ENCODE peak calls at places on chromosomes 13 and 19, in four cellular contexts. One of them, this sample, is unnamed.

GRCh38 chr13:65095697-65096096 is 2134.4 kb downstream of the PCDH9 start:
- DNase-seq in A549: no peak
- DNase-seq in HCT116: no peak
- DNase-seq in ovary: no peak
- DNase-seq in this sample: no peak

GRCh38 chr13:110176431-110176830 is 130.5 kb downstream of the COL4A1 start:
- DNase-seq in A549: no peak
- DNase-seq in HCT116: no peak
- DNase-seq in ovary: no peak
- DNase-seq in this sample: no peak

GRCh38 chr19:2426661-2427322 is 594 bp downstream of the TIMM13 start:
- DNase-seq in HCT116: peak
- DNase-seq in ovary: peak
- DNase-seq in A549: peak
- DNase-seq in this sample: no peak

GRCh38 chr13:40496035-40496810 is 170.2 kb downstream of the FOXO1 start:
- DNase-seq in A549: no peak
- DNase-seq in HCT116: no peak
- DNase-seq in ovary: no peak
- DNase-seq in this sample: no peak

GRCh38 chr19:38449518-38449917 is 16.0 kb downstream of the RYR1 start:
- DNase-seq in ovary: no peak
- DNase-seq in HCT116: no peak
- DNase-seq in A549: no peak
- DNase-seq in this sample: no peak

GRCh38 chr13:89239361-89240127 is 1568.4 kb downstream of the SLITRK5 start:
- DNase-seq in A549: no peak
- DNase-seq in ovary: no peak
- DNase-seq in HCT116: no peak
- DNase-seq in this sample: no peak

GRCh38 chr19:15788594-15789270 is 1.3 kb downstream of the OR10H5 start:
- DNase-seq in ovary: no peak
- DNase-seq in A549: no peak
- DNase-seq in HCT116: no peak
- DNase-seq in this sample: no peak

GRCh38 chr19:49333426-49334288 is 1.5 kb upstream of the CD37 start:
- DNase-seq in A549: no peak
- DNase-seq in HCT116: no peak
- DNase-seq in ovary: peak
- DNase-seq in this sample: peak

GRCh38 chr13:42405665-42406390 is 133.9 kb downstream of the AKAP11 start:
- DNase-seq in HCT116: no peak
- DNase-seq in A549: no peak
- DNase-seq in ovary: no peak
- DNase-seq in this sample: peak

GRCh38 chr19:48417436-48417835 is 24.0 kb downstream of the GRIN2D start:
- DNase-seq in ovary: no peak
- DNase-seq in HCT116: no peak
- DNase-seq in A549: no peak
- DNase-seq in this sample: peak

GRCh38 chr19:3404324-3405260 is 38.2 kb downstream of the NFIC start:
- DNase-seq in A549: no peak
- DNase-seq in ovary: peak
- DNase-seq in HCT116: no peak
- DNase-seq in this sample: peak

GRCh38 chr19:39175564-39175963 is 21.2 kb upstream of the NCCRP1 start:
- DNase-seq in HCT116: no peak
- DNase-seq in A549: no peak
- DNase-seq in ovary: no peak
- DNase-seq in this sample: no peak

GRCh38 chr13:86655561-86655960 is 856.3 kb upstream of the SLITRK6 start:
- DNase-seq in ovary: no peak
- DNase-seq in A549: no peak
- DNase-seq in HCT116: no peak
- DNase-seq in this sample: no peak

GRCh38 chr13:78596701-78597550 is 6.4 kb downstream of the POU4F1 start:
- DNase-seq in HCT116: no peak
- DNase-seq in A549: no peak
- DNase-seq in ovary: no peak
- DNase-seq in this sample: no peak

GRCh38 chr19:4035582-4035981 is 28.0 kb downstream of the PIAS4 start:
- DNase-seq in A549: no peak
- DNase-seq in ovary: no peak
- DNase-seq in HCT116: no peak
- DNase-seq in this sample: no peak

GRCh38 chr19:2546128-2547032 is 70.5 kb downstream of the GADD45B start:
- DNase-seq in A549: no peak
- DNase-seq in HCT116: no peak
- DNase-seq in ovary: peak
- DNase-seq in this sample: peak

GRCh38 chr19:38838208-38838985 is 6.8 kb upstream of the ECH1 start:
- DNase-seq in ovary: no peak
- DNase-seq in A549: peak
- DNase-seq in HCT116: peak
- DNase-seq in this sample: no peak

GRCh38 chr19:41969196-41969595 is 10.1 kb upstream of the RABAC1 start:
- DNase-seq in HCT116: no peak
- DNase-seq in A549: no peak
- DNase-seq in ovary: no peak
- DNase-seq in this sample: no peak

GRCh38 chr13:75135325-75135825 is 346.6 kb downstream of the TBC1D4 start:
- DNase-seq in ovary: no peak
- DNase-seq in A549: peak
- DNase-seq in HCT116: no peak
- DNase-seq in this sample: no peak

GRCh38 chr13:71808708-71809107 is 58.3 kb downstream of the DACH1 start:
- DNase-seq in HCT116: no peak
- DNase-seq in ovary: no peak
- DNase-seq in A549: no peak
- DNase-seq in this sample: no peak

GRCh38 chr13:76829572-76830327 is 56.5 kb downstream of the KCTD12 start:
- DNase-seq in HCT116: no peak
- DNase-seq in A549: no peak
- DNase-seq in ovary: peak
- DNase-seq in this sample: no peak

GRCh38 chr13:47433461-47434005 is 536.7 kb upstream of the HTR2A start:
- DNase-seq in ovary: no peak
- DNase-seq in HCT116: no peak
- DNase-seq in A549: no peak
- DNase-seq in this sample: no peak

DNA sequence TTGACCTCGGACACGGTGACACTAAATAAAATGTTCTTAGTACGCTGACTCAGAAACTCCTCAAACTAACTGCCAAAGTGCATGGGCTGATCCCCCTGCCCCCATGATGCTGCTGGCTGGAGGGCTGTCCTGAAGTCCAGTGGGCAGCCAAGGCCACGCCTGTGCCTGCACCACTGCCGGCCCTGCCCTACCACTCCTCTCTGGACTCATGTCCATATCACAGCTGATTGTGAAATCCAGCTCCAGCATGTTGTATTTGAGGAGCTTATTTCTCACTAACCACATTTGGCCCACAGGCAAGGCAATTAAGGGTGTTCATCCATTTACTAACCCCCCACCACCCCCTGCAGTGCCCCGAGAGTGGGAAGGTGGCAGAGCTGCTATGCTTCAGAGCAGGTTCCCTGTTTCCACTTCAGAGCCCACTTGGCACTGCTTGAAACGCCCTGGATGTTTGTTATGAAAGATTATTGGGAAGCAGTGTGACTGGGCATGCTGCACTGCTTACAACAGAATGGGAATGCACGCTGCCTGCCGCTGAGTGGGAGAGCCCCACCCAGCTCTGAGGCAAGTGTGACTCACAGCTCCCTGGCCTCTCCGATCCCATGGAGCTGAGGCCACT is 114.0 kb downstream of the UQCRFS1 start:
- DNase-seq in ovary: peak
- DNase-seq in A549: peak
- DNase-seq in HCT116: no peak
- DNase-seq in this sample: peak
- H3K27ac ChIP-seq in ovary: no peak
- H3K27ac ChIP-seq in A549: no peak
- H3K27ac ChIP-seq in HCT116: no peak
- H3K27ac ChIP-seq in this sample: peak

GRCh38 chr19:44703336-44704078 is 4.6 kb downstream of the CEACAM16 start:
- DNase-seq in ovary: no peak
- DNase-seq in HCT116: no peak
- DNase-seq in A549: no peak
- DNase-seq in this sample: no peak

GRCh38 chr19:44702551-44703176 is 3.7 kb downstream of the CEACAM16 start:
- DNase-seq in A549: no peak
- DNase-seq in HCT116: no peak
- DNase-seq in ovary: no peak
- DNase-seq in this sample: no peak

GRCh38 chr19:44698492-44699201 is at the start of gene CEACAM16:
- DNase-seq in HCT116: no peak
- DNase-seq in ovary: no peak
- DNase-seq in A549: no peak
- DNase-seq in this sample: no peak

GRCh38 chr19:44700547-44700946 is 1.6 kb downstream of the CEACAM16 start:
- DNase-seq in HCT116: no peak
- DNase-seq in ovary: no peak
- DNase-seq in A549: no peak
- DNase-seq in this sample: no peak

DNA sequence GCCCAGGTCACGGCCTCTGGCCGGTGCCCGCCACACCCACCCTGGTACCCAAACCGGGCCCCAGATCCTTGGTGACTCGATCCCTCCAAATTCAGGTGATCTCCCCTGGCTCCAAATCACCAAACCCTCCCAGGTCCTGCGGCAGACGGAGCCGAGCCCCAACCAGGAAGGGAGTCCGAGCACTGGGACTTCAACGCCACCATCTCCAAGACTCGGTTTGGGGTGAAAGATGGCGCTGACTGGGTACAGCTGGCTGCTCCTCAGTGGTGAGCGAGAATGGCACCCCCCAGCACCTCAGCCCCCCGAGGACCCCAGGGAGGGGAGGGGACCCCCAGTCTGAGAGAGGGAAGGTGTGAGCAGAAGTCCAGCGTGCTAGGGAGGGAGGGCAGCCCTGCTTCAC is 2.3 kb downstream of the CEACAM16 start:
- DNase-seq in ovary: no peak
- DNase-seq in HCT116: no peak
- DNase-seq in A549: no peak
- DNase-seq in this sample: no peak
- H3K27ac ChIP-seq in ovary: no peak
- H3K27ac ChIP-seq in HCT116: no peak
- H3K27ac ChIP-seq in A549: peak
- H3K27ac ChIP-seq in this sample: no peak

GRCh38 chr19:11131471-11131870 is 24.1 kb downstream of the SPC24 start:
- DNase-seq in HCT116: no peak
- DNase-seq in A549: no peak
- DNase-seq in ovary: peak
- DNase-seq in this sample: no peak
- H3K27ac ChIP-seq in HCT116: no peak
- H3K27ac ChIP-seq in A549: peak
- H3K27ac ChIP-seq in ovary: peak
- H3K27ac ChIP-seq in this sample: peak

DNA sequence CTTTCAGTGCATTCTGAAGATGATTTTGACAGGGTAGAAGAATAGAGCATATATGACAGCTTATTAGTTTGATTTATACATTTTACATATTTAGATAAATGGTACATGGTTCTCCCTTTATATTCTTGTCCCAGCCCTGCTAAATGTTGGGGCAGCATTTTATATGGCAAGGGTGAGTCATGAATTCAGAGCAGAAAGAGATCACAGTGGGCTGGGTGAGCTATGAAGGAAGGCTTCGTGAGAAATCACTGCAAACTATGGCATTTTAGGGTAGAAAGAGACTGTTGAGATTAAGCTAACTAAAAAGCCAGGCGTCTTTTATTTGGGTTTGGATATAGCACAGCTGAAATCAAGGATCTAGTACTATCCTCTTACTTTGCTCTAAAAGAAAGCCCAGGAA is 23.9 kb upstream of the METTL21C start:
- DNase-seq in HCT116: no peak
- DNase-seq in ovary: no peak
- DNase-seq in A549: no peak
- DNase-seq in this sample: no peak
- H3K27ac ChIP-seq in HCT116: no peak
- H3K27ac ChIP-seq in ovary: no peak
- H3K27ac ChIP-seq in A549: no peak
- H3K27ac ChIP-seq in this sample: no peak

DNA sequence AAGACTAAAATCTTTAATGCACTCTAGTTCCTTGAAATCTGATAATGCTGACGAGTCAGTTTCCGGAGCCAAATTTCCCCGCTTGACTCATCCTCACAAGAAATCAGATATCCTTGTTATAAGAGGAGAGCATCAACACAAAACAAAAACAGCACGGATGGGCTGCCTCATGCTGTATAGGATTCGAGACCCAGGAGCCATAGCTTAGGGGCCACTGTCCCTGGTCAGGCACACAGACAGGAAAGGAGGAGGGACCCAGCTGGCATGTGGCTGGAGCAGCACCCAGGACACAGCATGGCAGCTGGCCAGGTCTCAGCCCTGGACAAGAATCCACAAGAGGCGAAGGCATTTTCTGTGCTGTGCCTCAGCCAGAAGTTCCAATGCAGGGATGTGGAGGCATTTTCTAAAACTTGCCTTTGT is 110.2 kb upstream of the SPATA13 start:
- DNase-seq in ovary: peak
- DNase-seq in A549: no peak
- DNase-seq in HCT116: no peak
- DNase-seq in this sample: peak
- H3K27ac ChIP-seq in ovary: peak
- H3K27ac ChIP-seq in A549: no peak
- H3K27ac ChIP-seq in HCT116: no peak
- H3K27ac ChIP-seq in this sample: peak

GRCh38 chr13:99360696-99361095 is 53.5 kb upstream of the GPR183 start:
- DNase-seq in HCT116: no peak
- DNase-seq in ovary: no peak
- DNase-seq in A549: no peak
- DNase-seq in this sample: no peak

GRCh38 chr13:99359493-99359892 is 52.3 kb upstream of the GPR183 start:
- DNase-seq in HCT116: no peak
- DNase-seq in A549: no peak
- DNase-seq in ovary: no peak
- DNase-seq in this sample: no peak

GRCh38 chr13:99362362-99362761 is 55.2 kb upstream of the GPR183 start:
- DNase-seq in A549: no peak
- DNase-seq in HCT116: no peak
- DNase-seq in ovary: no peak
- DNase-seq in this sample: no peak

GRCh38 chr13:99363391-99363790 is 56.2 kb upstream of the GPR183 start:
- DNase-seq in ovary: no peak
- DNase-seq in HCT116: no peak
- DNase-seq in A549: no peak
- DNase-seq in this sample: no peak

GRCh38 chr13:99361197-99361596 is 54.0 kb upstream of the GPR183 start:
- DNase-seq in A549: no peak
- DNase-seq in HCT116: no peak
- DNase-seq in ovary: no peak
- DNase-seq in this sample: no peak
- H3K27ac ChIP-seq in A549: no peak
- H3K27ac ChIP-seq in HCT116: no peak
- H3K27ac ChIP-seq in ovary: no peak
- H3K27ac ChIP-seq in this sample: no peak

GRCh38 chr13:100290165-100290801 is 201.4 kb downstream of the PCCA start:
- DNase-seq in A549: no peak
- DNase-seq in ovary: no peak
- DNase-seq in HCT116: no peak
- DNase-seq in this sample: no peak
- H3K27ac ChIP-seq in A549: no peak
- H3K27ac ChIP-seq in ovary: no peak
- H3K27ac ChIP-seq in HCT116: no peak
- H3K27ac ChIP-seq in this sample: no peak